ENCODE peak calls at places on chromosomes 5 and 9, in five cellular contexts. V, E, N, W and Q are unnamed samples.

GRCh38 chr9:136750526-136750925 is 2.2 kb upstream of the LCN6 start:
- DNase-seq in V (no peak), N (peak), E (no peak), W (no peak), Q (no peak)

GRCh38 chr9:126532489-126532888 is 81.2 kb upstream of the LMX1B start:
- DNase-seq in N (no peak), E (no peak), W (no peak), V (no peak), Q (no peak)

GRCh38 chr5:88938488-88938887 is 55.5 kb upstream of the MEF2C start:
- DNase-seq in W (no peak), V (no peak), N (no peak), E (no peak), Q (no peak)

GRCh38 chr9:85377751-85378289 is 363.9 kb downstream of the AGTPBP1 start:
- DNase-seq in N (no peak), V (no peak), W (no peak), E (no peak), Q (no peak)

GRCh38 chr9:7844283-7844682 is 44.7 kb upstream of the DMAC1 start:
- DNase-seq in N (peak), W (peak), E (no peak), V (no peak), Q (no peak)

GRCh38 chr5:73242741-73243140 is 69.7 kb downstream of the TMEM174 start:
- DNase-seq in V (peak), W (no peak), E (no peak), N (no peak), Q (no peak)

GRCh38 chr9:69919461-69920061 is 98.9 kb downstream of the CFAP95 start:
- DNase-seq in W (peak), E (no peak), V (peak), N (peak), Q (no peak)

GRCh38 chr9:880725-881124 is 39.2 kb downstream of the DMRT1 start:
- DNase-seq in E (no peak), V (no peak), W (no peak), N (no peak), Q (no peak)

GRCh38 chr9:133589454-133590227 is 19.5 kb downstream of the FAM163B start:
- DNase-seq in E (no peak), N (no peak), V (no peak), W (no peak), Q (no peak)

GRCh38 chr5:133925866-133926488 is 42.4 kb downstream of the C5orf15 start:
- DNase-seq in E (no peak), N (peak), W (no peak), V (peak), Q (no peak)